ENCODE peak calls at places on chromosomes 3 and 15, in nine cellular contexts. N, V, L, F, R, O, Z, P and T are unnamed samples.

GRCh38 chr15:63083541-63083940 is 38.1 kb upstream of the LACTB start:
- DNase-seq in F (no peak), R (no peak), L (no peak), V (no peak), O (no peak), P (no peak), N (no peak), Z (no peak), T (no peak)

GRCh38 chr15:63189955-63190691 is 717 bp downstream of the RAB8B start:
- DNase-seq in N (no peak), V (no peak), Z (no peak), L (no peak), R (no peak), O (no peak), P (no peak), F (no peak), T (no peak)

GRCh38 chr3:127089487-127090145 is 103.3 kb upstream of the PRR23E start:
- DNase-seq in N (no peak), P (no peak), Z (no peak), R (no peak), O (no peak), F (no peak), V (peak; percentile 75), L (no peak), T (peak; percentile 80)

GRCh38 chr15:61327019-61327631 is 98.0 kb upstream of the RORA start:
- DNase-seq in F (no peak), P (no peak), N (no peak), O (peak; percentile 23), L (no peak), V (no peak), Z (no peak), R (no peak), T (peak; percentile 26)

GRCh38 chr15:101692799-101693198 is 31.5 kb downstream of the TARS3 start:
- DNase-seq in N (no peak), O (no peak), F (no peak), V (no peak), Z (no peak), P (no peak), L (peak; percentile 13), R (no peak), T (no peak)

GRCh38 chr15:52417501-52417900 is 111.2 kb downstream of the MYO5A start:
- DNase-seq in Z (no peak), F (no peak), N (no peak), O (no peak), P (no peak), V (no peak), L (no peak), R (peak; percentile 93), T (no peak)

GRCh38 chr15:94272251-94272898 is 41.0 kb downstream of the MCTP2 start:
- DNase-seq in R (no peak), O (peak; percentile 22), Z (no peak), P (no peak), N (no peak), F (no peak), V (no peak), L (peak; percentile 40), T (no peak)

GRCh38 chr3:56291244-56291680 is 177.0 kb downstream of the ERC2 start:
- DNase-seq in Z (no peak), O (peak; percentile 13), L (peak; percentile 13), R (no peak), V (no peak), N (no peak), P (no peak), F (no peak), T (peak; percentile 44)

GRCh38 chr3:133329626-133330025 is 70.2 kb upstream of the BFSP2 start:
- DNase-seq in F (no peak), N (no peak), O (no peak), Z (no peak), P (no peak), L (no peak), V (no peak), R (no peak), T (no peak)

GRCh38 chr3:172106989-172107388 is 67.6 kb downstream of the FNDC3B start:
- DNase-seq in F (no peak), R (no peak), Z (no peak), L (peak; percentile 87), V (no peak), N (no peak), P (no peak), O (peak; percentile 52), T (peak; percentile 60)

GRCh38 chr3:46578973-46579755 is 13.1 kb upstream of the LRRC2 start:
- DNase-seq in P (no peak), V (no peak), Z (no peak), R (no peak), F (no peak), O (no peak), L (no peak), N (no peak), T (no peak)

GRCh38 chr3:1531981-1532380 is 439.2 kb downstream of the CNTN6 start:
- DNase-seq in Z (no peak), N (no peak), F (no peak), R (no peak), O (no peak), V (no peak), L (no peak), P (no peak), T (no peak)

GRCh38 chr15:70503073-70503745 is 260.1 kb downstream of the UACA start:
- DNase-seq in R (no peak), O (peak; percentile 70), F (no peak), P (no peak), V (no peak), N (no peak), Z (no peak), L (no peak), T (no peak)

GRCh38 chr15:55290361-55291057 is 896 bp upstream of the RAB27A start:
- DNase-seq in R (peak; percentile 61), L (peak; percentile 93), F (peak; percentile 87), Z (peak; percentile 87), N (peak; percentile 85), P (peak; percentile 73), V (peak; percentile 87), O (peak; percentile 84), T (peak; percentile 57)

GRCh38 chr3:62095080-62095479 is 278.3 kb downstream of the FEZF2 start:
- DNase-seq in P (no peak), O (no peak), N (no peak), Z (no peak), V (no peak), F (no peak), R (no peak), L (no peak), T (no peak)

GRCh38 chr3:71025010-71025409 is 558.5 kb downstream of the FOXP1 start:
- DNase-seq in R (no peak), F (no peak), N (no peak), V (no peak), L (no peak), O (no peak), Z (no peak), P (no peak), T (no peak)

GRCh38 chr3:108493862-108494261 is 16.5 kb downstream of the MYH15 start:
- DNase-seq in L (peak; percentile 20), P (no peak), F (no peak), V (no peak), Z (peak; percentile 16), O (no peak), R (no peak), N (no peak), T (no peak)

GRCh38 chr15:39426552-39427532 is 154.0 kb upstream of the THBS1 start:
- DNase-seq in L (peak; percentile 96), V (peak; percentile 33), R (no peak), O (peak; percentile 60), F (no peak), Z (no peak), N (no peak), P (no peak), T (peak; percentile 25)

GRCh38 chr3:14862661-14863230 is 44.0 kb downstream of the FGD5 start:
- DNase-seq in F (no peak), N (no peak), O (no peak), L (no peak), Z (no peak), V (no peak), R (no peak), P (no peak), T (no peak)

GRCh38 chr15:89472785-89473256 is 23.6 kb downstream of the RHCG start:
- DNase-seq in V (peak; percentile 88), F (no peak), R (peak; percentile 16), N (peak; percentile 81), O (peak; percentile 79), P (peak; percentile 77), Z (peak; percentile 95), L (peak; percentile 71), T (no peak)

GRCh38 chr3:183298708-183299153 is 45.7 kb downstream of the B3GNT5 start:
- DNase-seq in F (peak; percentile 31), O (no peak), V (peak; percentile 65), N (no peak), Z (peak; percentile 33), P (no peak), L (no peak), R (peak; percentile 97), T (peak; percentile 24)

GRCh38 chr3:55013145-55013544 is 85.3 kb upstream of the LRTM1 start:
- DNase-seq in V (no peak), Z (no peak), P (no peak), O (no peak), R (no peak), F (no peak), N (no peak), L (no peak), T (no peak)
- TF ChIP-seq CTCF in V (no peak), Z (no peak), P (no peak), O (no peak), R (no peak), F (no peak), N (no peak), L (no peak), T (no peak)

GRCh38 chr3:2898591-2899353 is 211.4 kb downstream of the IL5RA start:
- DNase-seq in O (no peak), L (no peak), R (no peak), V (no peak), Z (no peak), N (no peak), P (no peak), F (no peak), T (no peak)
- TF ChIP-seq CTCF in O (no peak), L (no peak), R (no peak), V (no peak), Z (no peak), N (no peak), P (no peak), F (no peak), T (no peak)

GRCh38 chr15:44028349-44028748 is 166.7 kb downstream of the FRMD5 start:
- DNase-seq in O (no peak), V (no peak), R (no peak), P (no peak), Z (no peak), F (no peak), L (peak; percentile 27), N (no peak), T (no peak)

GRCh38 chr15:44029003-44029402 is 166.1 kb downstream of the FRMD5 start:
- DNase-seq in R (no peak), F (no peak), P (no peak), O (no peak), Z (no peak), N (no peak), V (no peak), L (no peak), T (no peak)

GRCh38 chr15:44023176-44023575 is 171.9 kb downstream of the FRMD5 start:
- DNase-seq in O (no peak), F (no peak), L (no peak), Z (no peak), N (no peak), P (no peak), V (no peak), R (no peak), T (no peak)
- TF ChIP-seq CTCF in O (no peak), F (no peak), L (no peak), Z (no peak), N (no peak), P (no peak), V (no peak), R (no peak), T (no peak)

GRCh38 chr3:149765762-149766334 is 13.6 kb upstream of the COMMD2 start:
- DNase-seq in P (no peak), F (no peak), Z (no peak), R (peak; percentile 32), N (no peak), O (peak; percentile 16), L (no peak), V (no peak), T (peak; percentile 39)
- TF ChIP-seq CTCF in P (peak; percentile 59), F (peak; percentile 11), Z (no peak), R (peak; percentile 59), N (peak; percentile 36), O (peak; percentile 34), L (peak; percentile 17), V (peak; percentile 20), T (peak; percentile 44)